ENCODE peak calls at places on chromosome 16, in nine cellular contexts. R is H54, J is suprapubic skin, P is GM12891, F is lower leg skin, Y is testis, Z is uterus, Q is sigmoid colon, A is adrenal gland. H is an unnamed sample.

GRCh38 chr16:52994942-52995341 is 57.8 kb downstream of the CHD9NB start:
- DNase-seq in R (no peak), J (no peak), P (no peak), F (no peak), Y (no peak), Z (no peak), Q (no peak), A (no peak), H (no peak)

GRCh38 chr16:5385115-5385514 is 287.5 kb upstream of the EEF2KMT start:
- DNase-seq in R (no peak), J (no peak), P (no peak), F (no peak), Y (no peak), Z (no peak), Q (no peak), A (no peak), H (no peak)

GRCh38 chr16:58556678-58557077 is 41.4 kb downstream of the SETD6 start:
- DNase-seq in R (no peak), J (no peak), P (no peak), F (no peak), Y (no peak), Z (no peak), Q (no peak), A (no peak), H (no peak)

GRCh38 chr16:56715128-56715527 is 14.8 kb upstream of the NUP93 start:
- DNase-seq in R (no peak), J (no peak), P (no peak), F (no peak), Y (no peak), Z (no peak), Q (no peak), A (no peak), H (peak; percentile 34)

GRCh38 chr16:27426423-27427408 is 24.7 kb downstream of the IL21R start:
- DNase-seq in R (peak; percentile 73), J (peak; percentile 74), P (peak; percentile 57), F (peak; percentile 33), Y (no peak), Z (no peak), Q (peak; percentile 43), A (peak; percentile 76), H (no peak)

GRCh38 chr16:89599451-89599858 is 14.0 kb upstream of the DPEP1 start:
- DNase-seq in R (peak; percentile 71), J (no peak), P (peak; percentile 63), F (no peak), Y (no peak), Z (no peak), Q (no peak), A (no peak), H (peak; percentile 25)

GRCh38 chr16:68893710-68894705 is 50.7 kb downstream of the TANGO6 start:
- DNase-seq in R (no peak), J (peak; percentile 44), P (no peak), F (no peak), Y (no peak), Z (no peak), Q (no peak), A (no peak), H (peak; percentile 22)

GRCh38 chr16:31427441-31428276 is 501 bp downstream of the COX6A2 start:
- DNase-seq in R (no peak), J (no peak), P (no peak), F (peak; percentile 25), Y (peak; percentile 79), Z (peak; percentile 69), Q (peak; percentile 74), A (peak; percentile 66), H (no peak)

GRCh38 chr16:12182202-12182601 is 205.7 kb downstream of the SNX29 start:
- DNase-seq in R (no peak), J (no peak), P (no peak), F (no peak), Y (no peak), Z (no peak), Q (no peak), A (no peak), H (no peak)

GRCh38 chr16:85908889-85909584 is 10.1 kb downstream of the IRF8 start:
- DNase-seq in R (no peak), J (no peak), P (no peak), F (peak; percentile 36), Y (peak; percentile 40), Z (no peak), Q (peak; percentile 57), A (no peak), H (no peak)

GRCh38 chr16:85908444-85908843 is 9.5 kb downstream of the IRF8 start:
- DNase-seq in R (no peak), J (no peak), P (peak; percentile 61), F (no peak), Y (no peak), Z (no peak), Q (peak; percentile 34), A (no peak), H (no peak)

GRCh38 chr16:85910854-85911247 is 11.9 kb downstream of the IRF8 start:
- DNase-seq in R (no peak), J (no peak), P (no peak), F (no peak), Y (no peak), Z (no peak), Q (no peak), A (no peak), H (no peak)

GRCh38 chr16:85911531-85911930 is 12.6 kb downstream of the IRF8 start:
- DNase-seq in R (no peak), J (no peak), P (no peak), F (no peak), Y (no peak), Z (no peak), Q (no peak), A (no peak), H (no peak)

GRCh38 chr16:85910073-85910853 is 11.3 kb downstream of the IRF8 start:
- DNase-seq in R (no peak), J (no peak), P (no peak), F (no peak), Y (no peak), Z (no peak), Q (no peak), A (no peak), H (no peak)
- TF ChIP-seq POLR2A in R (no peak), J (no peak), P (peak; percentile 17), F (no peak), Y (no peak), Z (no peak), Q (no peak), A (no peak), H (no peak)

GRCh38 chr16:23509763-23510153 is 536 bp downstream of the GGA2 start:
- DNase-seq in R (no peak), J (no peak), P (no peak), F (no peak), Y (peak; percentile 50), Z (peak; percentile 26), Q (no peak), A (no peak), H (peak; percentile 62)

GRCh38 chr16:23510154-23510914 is at the start of gene GGA2:
- DNase-seq in R (peak; percentile 76), J (peak; percentile 91), P (peak; percentile 66), F (peak; percentile 78), Y (peak; percentile 90), Z (peak; percentile 90), Q (peak; percentile 94), A (peak; percentile 92), H (peak; percentile 90)

GRCh38 chr16:23509441-23509754 is 896 bp downstream of the GGA2 start:
- DNase-seq in R (no peak), J (no peak), P (no peak), F (no peak), Y (no peak), Z (no peak), Q (no peak), A (no peak), H (no peak)

GRCh38 chr16:23506606-23506994 is 3.7 kb downstream of the GGA2 start:
- DNase-seq in R (no peak), J (no peak), P (no peak), F (no peak), Y (no peak), Z (no peak), Q (no peak), A (no peak), H (no peak)

GRCh38 chr16:23508589-23509440 is 1.5 kb downstream of the GGA2 start:
- DNase-seq in R (no peak), J (no peak), P (no peak), F (no peak), Y (peak; percentile 20), Z (no peak), Q (no peak), A (no peak), H (peak; percentile 74)
- TF ChIP-seq POLR2A in R (no peak), J (no peak), P (no peak), F (no peak), Y (no peak), Z (no peak), Q (no peak), A (no peak), H (no peak)

GRCh38 chr16:15864939-15865338 is 8.1 kb upstream of the MYH11 start:
- DNase-seq in R (no peak), J (no peak), P (no peak), F (no peak), Y (no peak), Z (no peak), Q (no peak), A (no peak), H (no peak)
- TF ChIP-seq POLR2A in R (no peak), J (no peak), P (no peak), F (no peak), Y (no peak), Z (no peak), Q (no peak), A (no peak), H (no peak)

GRCh38 chr16:51328708-51329107 is 177.6 kb upstream of the SALL1 start:
- DNase-seq in R (no peak), J (no peak), P (no peak), F (no peak), Y (no peak), Z (peak; percentile 68), Q (no peak), A (no peak), H (no peak)
- TF ChIP-seq POLR2A in R (no peak), J (no peak), P (no peak), F (no peak), Y (no peak), Z (no peak), Q (no peak), A (no peak), H (no peak)

GRCh38 chr16:647173-647902 is 1.8 kb upstream of the WDR90 start:
- DNase-seq in R (no peak), J (no peak), P (no peak), F (no peak), Y (no peak), Z (no peak), Q (no peak), A (no peak), H (no peak)

GRCh38 chr16:649646-650045 is 481 bp downstream of the WDR90 start:
- DNase-seq in R (no peak), J (no peak), P (peak; percentile 72), F (no peak), Y (no peak), Z (no peak), Q (no peak), A (no peak), H (peak; percentile 50)

GRCh38 chr16:646679-647172 is 2.4 kb upstream of the WDR90 start:
- DNase-seq in R (no peak), J (no peak), P (no peak), F (no peak), Y (no peak), Z (no peak), Q (no peak), A (no peak), H (no peak)

GRCh38 chr16:648786-649589 is at the start of gene WDR90:
- DNase-seq in R (peak; percentile 91), J (peak; percentile 97), P (peak; percentile 100), F (peak; percentile 87), Y (peak; percentile 95), Z (peak; percentile 93), Q (peak; percentile 97), A (peak; percentile 96), H (peak; percentile 95)

GRCh38 chr16:648071-648785 is 937 bp upstream of the WDR90 start:
- DNase-seq in R (no peak), J (no peak), P (peak; percentile 72), F (no peak), Y (peak; percentile 46), Z (no peak), Q (no peak), A (peak; percentile 73), H (peak; percentile 61)
- TF ChIP-seq POLR2A in R (no peak), J (no peak), P (no peak), F (no peak), Y (no peak), Z (no peak), Q (no peak), A (no peak), H (no peak)

H was measured in erythroblast.